ENCODE peak calls at places on chromosome 19, in nine cellular contexts. T is effector memory CD4-positive, alpha-beta T cell; R is LoVo; Y is effector CD4-positive, alpha-beta T cell; X is nucleus accumbens; F is RCC 7860; W is AG09309; V is WTC11; N is hypothalamus. B is an unnamed sample.

GRCh38 chr19:2488942-2489731 is 13.2 kb downstream of the GADD45B start:
- DNase-seq in R (no peak), T (no peak), V (peak), F (peak), W (no peak), X (peak), Y (no peak), N (peak), B (no peak)

GRCh38 chr19:3375221-3376088 is 9.1 kb downstream of the NFIC start:
- DNase-seq in F (no peak), Y (no peak), R (no peak), N (peak), W (no peak), V (no peak), T (no peak), X (peak), B (peak)

GRCh38 chr19:49132974-49133609 is 13.7 kb downstream of the PPFIA3 start:
- DNase-seq in R (no peak), F (no peak), V (peak), W (no peak), Y (no peak), N (no peak), T (no peak), X (no peak), B (no peak)

GRCh38 chr19:12065100-12065538 is 588 bp downstream of the ZNF844 start:
- DNase-seq in R (no peak), T (no peak), X (peak), N (peak), F (peak), W (peak), Y (no peak), V (no peak), B (no peak)

GRCh38 chr19:35715355-35715809 is 2.4 kb upstream of the KMT2B start:
- DNase-seq in Y (no peak), R (no peak), W (no peak), V (no peak), N (no peak), F (no peak), X (no peak), T (no peak), B (no peak)

GRCh38 chr19:45164577-45165335 is 4.0 kb upstream of the NKPD1 start:
- DNase-seq in N (no peak), R (no peak), F (peak), T (peak), X (no peak), Y (peak), V (peak), W (no peak), B (no peak)

GRCh38 chr19:46115396-46116109 is 8.9 kb downstream of the IGFL3 start:
- DNase-seq in X (no peak), N (no peak), F (peak), R (peak), W (peak), V (no peak), Y (no peak), T (no peak), B (no peak)

GRCh38 chr19:41604831-41605230 is 22.0 kb downstream of the CEACAM4 start:
- DNase-seq in F (no peak), X (no peak), W (no peak), T (no peak), R (no peak), V (no peak), N (no peak), Y (no peak), B (no peak)

GRCh38 chr19:38912600-38913514 is 871 bp upstream of the CCER2 start:
- DNase-seq in W (no peak), Y (no peak), X (no peak), N (no peak), T (no peak), F (no peak), R (no peak), V (no peak), B (no peak)

GRCh38 chr19:42762782-42763181 is 2.7 kb downstream of the PSG8 start:
- DNase-seq in Y (no peak), T (no peak), R (no peak), N (no peak), W (no peak), V (no peak), F (peak), X (no peak), B (no peak)

GRCh38 chr19:44992336-44993163 is 8.7 kb upstream of the RELB start:
- DNase-seq in N (no peak), W (no peak), V (no peak), Y (no peak), X (no peak), T (no peak), F (no peak), R (no peak), B (no peak)

GRCh38 chr19:39865186-39865585 is 19.0 kb upstream of the FBL start:
- DNase-seq in V (no peak), W (no peak), X (no peak), T (no peak), F (no peak), N (no peak), Y (no peak), R (no peak), B (no peak)

GRCh38 chr19:10514211-10515145 is 2.8 kb downstream of the S1PR5 start:
- DNase-seq in F (no peak), X (no peak), T (no peak), Y (no peak), N (no peak), R (no peak), W (no peak), V (peak), B (no peak)

GRCh38 chr19:6039541-6040225 is 61.7 kb upstream of the RANBP3 start:
- DNase-seq in W (no peak), R (no peak), Y (no peak), N (no peak), F (no peak), T (no peak), X (no peak), V (no peak), B (peak)

B was measured in suprapubic skin.